ENCODE peak calls at places on chromosomes 7 and 10, in five cellular contexts. I is germinal center, D is T-cell, G is T-helper 9 cell, X is GM19239. F is an unnamed sample.

GRCh38 chr7:155375337-155376277 is 77.9 kb downstream of the INSIG1 start:
- DNase-seq in I (no peak), G (no peak), D (no peak), X (no peak), F (no peak)

GRCh38 chr10:67917683-67918082 is 33.2 kb downstream of the SIRT1 start:
- DNase-seq in G (no peak), I (no peak), D (no peak), X (no peak), F (no peak)

GRCh38 chr7:47239034-47239433 is 342.9 kb downstream of the TNS3 start:
- DNase-seq in X (no peak), D (no peak), G (no peak), I (no peak), F (no peak)

GRCh38 chr10:10589540-10589939 is 428.1 kb upstream of the CELF2 start:
- DNase-seq in X (no peak), I (no peak), D (no peak), G (no peak), F (no peak)

GRCh38 chr7:13321321-13321720 is 633.9 kb downstream of the ARL4A start:
- DNase-seq in D (no peak), G (no peak), X (no peak), I (no peak), F (no peak)

GRCh38 chr7:33501368-33501767 is 372.0 kb downstream of the BBS9 start:
- DNase-seq in D (no peak), I (no peak), G (no peak), X (no peak), F (no peak)

GRCh38 chr10:124417846-124418725 is 637 bp downstream of the OAT start:
- DNase-seq in X (no peak), G (peak), I (peak), D (peak), F (peak)

GRCh38 chr7:80530136-80530535 is 18.3 kb upstream of the GNAT3 start:
- DNase-seq in G (no peak), X (no peak), I (no peak), D (no peak), F (no peak)

GRCh38 chr10:116164291-116164690 is 108.7 kb downstream of the GFRA1 start:
- DNase-seq in X (no peak), I (no peak), D (no peak), G (no peak), F (no peak)

GRCh38 chr10:132142396-132143161 is 44.2 kb upstream of the DPYSL4 start:
- DNase-seq in D (peak), G (peak), I (peak), X (peak), F (peak)

GRCh38 chr10:78555128-78555527 is 513.6 kb upstream of the ZMIZ1 start:
- DNase-seq in G (no peak), D (no peak), I (no peak), X (no peak), F (no peak)